ENCODE peak calls at places on chromosomes 16 and 17, in six cellular contexts. One of them, this sample, is unnamed.

GRCh38 chr17:82458885-82459424 is 414 bp downstream of the NARF start:
- DNase-seq in aorta: peak; percentile 82
- DNase-seq in PC-9: peak; percentile 22
- DNase-seq in cardiac muscle cell: peak; percentile 31
- DNase-seq in left ventricle myocardium inferior: no peak
- DNase-seq in psoas muscle: no peak
- DNase-seq in this sample: no peak

GRCh38 chr17:81483085-81483861 is 29.3 kb downstream of the ACTG1 start:
- DNase-seq in aorta: no peak
- DNase-seq in PC-9: no peak
- DNase-seq in cardiac muscle cell: peak; percentile 49
- DNase-seq in left ventricle myocardium inferior: peak; percentile 64
- DNase-seq in psoas muscle: peak; percentile 62
- DNase-seq in this sample: no peak

GRCh38 chr16:57412584-57412983 is 8.0 kb downstream of the CCL17 start:
- DNase-seq in aorta: no peak
- DNase-seq in PC-9: no peak
- DNase-seq in cardiac muscle cell: no peak
- DNase-seq in left ventricle myocardium inferior: no peak
- DNase-seq in psoas muscle: no peak
- DNase-seq in this sample: no peak

GRCh38 chr16:27254262-27254811 is 14.2 kb downstream of the NSMCE1 start:
- DNase-seq in aorta: no peak
- DNase-seq in PC-9: no peak
- DNase-seq in cardiac muscle cell: no peak
- DNase-seq in left ventricle myocardium inferior: no peak
- DNase-seq in psoas muscle: no peak
- DNase-seq in this sample: no peak

GRCh38 chr17:82876149-82876548 is 36.3 kb upstream of the ZNF750 start:
- DNase-seq in aorta: peak; percentile 70
- DNase-seq in PC-9: peak; percentile 64
- DNase-seq in cardiac muscle cell: peak; percentile 5
- DNase-seq in left ventricle myocardium inferior: no peak
- DNase-seq in psoas muscle: peak; percentile 49
- DNase-seq in this sample: peak; percentile 96

GRCh38 chr16:66437391-66437945 is 10.4 kb downstream of the BEAN1 start:
- DNase-seq in aorta: peak; percentile 7
- DNase-seq in PC-9: no peak
- DNase-seq in cardiac muscle cell: no peak
- DNase-seq in left ventricle myocardium inferior: no peak
- DNase-seq in psoas muscle: no peak
- DNase-seq in this sample: no peak

GRCh38 chr17:76538941-76539340 is 903 bp upstream of the PRCD start:
- DNase-seq in aorta: no peak
- DNase-seq in PC-9: no peak
- DNase-seq in cardiac muscle cell: no peak
- DNase-seq in left ventricle myocardium inferior: peak; percentile 9
- DNase-seq in psoas muscle: no peak
- DNase-seq in this sample: no peak

GRCh38 chr17:41647940-41648410 is 23.6 kb upstream of the KRT17 start:
- DNase-seq in aorta: peak; percentile 97
- DNase-seq in PC-9: peak; percentile 86
- DNase-seq in cardiac muscle cell: peak; percentile 71
- DNase-seq in left ventricle myocardium inferior: peak; percentile 89
- DNase-seq in psoas muscle: peak; percentile 88
- DNase-seq in this sample: no peak

GRCh38 chr17:40499551-40500189 is 1.8 kb downstream of the TNS4 start:
- DNase-seq in aorta: peak; percentile 95
- DNase-seq in PC-9: peak; percentile 83
- DNase-seq in cardiac muscle cell: peak; percentile 90
- DNase-seq in left ventricle myocardium inferior: peak; percentile 89
- DNase-seq in psoas muscle: peak; percentile 87
- DNase-seq in this sample: no peak

GRCh38 chr16:25009822-25010221 is 5.3 kb downstream of the ARHGAP17 start:
- DNase-seq in aorta: no peak
- DNase-seq in PC-9: no peak
- DNase-seq in cardiac muscle cell: peak; percentile 48
- DNase-seq in left ventricle myocardium inferior: peak; percentile 50
- DNase-seq in psoas muscle: no peak
- DNase-seq in this sample: no peak

GRCh38 chr17:57480438-57481196 is 224.3 kb downstream of the MSI2 start:
- DNase-seq in aorta: no peak
- DNase-seq in PC-9: peak; percentile 7
- DNase-seq in cardiac muscle cell: peak; percentile 62
- DNase-seq in left ventricle myocardium inferior: no peak
- DNase-seq in psoas muscle: no peak
- DNase-seq in this sample: peak; percentile 56

DNA sequence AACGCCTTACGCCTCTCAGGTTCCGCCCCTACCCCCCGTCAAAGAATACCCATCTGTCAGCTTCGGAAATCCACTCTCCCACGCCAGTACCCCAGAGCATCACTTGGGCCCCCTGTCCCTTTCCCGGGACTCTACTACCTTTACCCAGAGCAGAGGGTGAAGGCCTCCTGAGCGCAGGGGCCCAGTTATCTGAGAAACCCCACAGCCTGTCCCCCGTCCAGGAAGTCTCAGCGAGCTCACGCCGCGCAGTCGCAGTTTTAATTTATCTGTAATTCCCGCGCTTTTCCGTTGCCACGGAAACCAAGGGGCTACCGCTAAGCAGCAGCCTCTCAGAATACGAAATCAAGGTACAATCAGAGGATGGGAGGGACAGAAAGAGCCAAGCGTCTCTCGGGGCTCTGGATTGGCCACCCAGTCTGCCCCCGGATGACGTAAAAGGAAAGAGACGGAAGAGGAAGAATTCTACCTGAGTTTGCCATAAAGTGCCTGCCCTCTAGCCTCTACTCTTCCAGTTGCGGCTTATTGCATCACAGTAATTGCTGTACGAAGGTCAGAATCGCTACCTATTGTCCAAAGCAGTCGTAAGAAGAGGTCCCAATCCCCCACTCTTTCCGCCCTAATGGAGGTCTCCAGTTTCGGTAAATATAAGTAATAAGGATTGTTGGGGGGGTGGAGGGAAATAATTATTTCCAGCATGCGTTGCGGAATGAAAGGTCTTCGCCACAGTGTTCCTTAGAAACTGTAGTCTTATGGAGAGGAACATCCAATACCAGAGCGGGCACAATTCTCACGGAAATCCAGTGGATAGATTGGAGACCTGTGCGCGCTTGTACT is at the start of gene BRCA1:
- DNase-seq in aorta: peak; percentile 94
- DNase-seq in PC-9: peak; percentile 91
- DNase-seq in cardiac muscle cell: peak; percentile 99
- DNase-seq in left ventricle myocardium inferior: peak; percentile 85
- DNase-seq in psoas muscle: peak; percentile 86
- DNase-seq in this sample: peak; percentile 97
- H3K27ac ChIP-seq in aorta: no peak within 1 kb of the TSS
- H3K27ac ChIP-seq in PC-9: peak within 1 kb of the TSS; percentile 98
- H3K27ac ChIP-seq in cardiac muscle cell: peak within 1 kb of the TSS; percentile 42
- H3K27ac ChIP-seq in left ventricle myocardium inferior: peak within 1 kb of the TSS; percentile 80
- H3K27ac ChIP-seq in psoas muscle: peak within 1 kb of the TSS; percentile 79
- H3K27ac ChIP-seq in this sample: peak within 1 kb of the TSS; percentile 90

GRCh38 chr16:8845699-8846298 is 23.0 kb downstream of the CARHSP1 start:
- DNase-seq in aorta: no peak
- DNase-seq in PC-9: no peak
- DNase-seq in cardiac muscle cell: no peak
- DNase-seq in left ventricle myocardium inferior: no peak
- DNase-seq in psoas muscle: no peak
- DNase-seq in this sample: no peak
- H3K27ac ChIP-seq in aorta: no peak overlapping the region
- H3K27ac ChIP-seq in PC-9: no peak overlapping the region
- H3K27ac ChIP-seq in cardiac muscle cell: no peak overlapping the region
- H3K27ac ChIP-seq in left ventricle myocardium inferior: peak overlapping the region; percentile 48
- H3K27ac ChIP-seq in psoas muscle: no peak overlapping the region
- H3K27ac ChIP-seq in this sample: no peak overlapping the region

GRCh38 chr17:4722678-4723240 is 8.5 kb upstream of the MED11 start:
- DNase-seq in aorta: no peak
- DNase-seq in PC-9: no peak
- DNase-seq in cardiac muscle cell: no peak
- DNase-seq in left ventricle myocardium inferior: no peak
- DNase-seq in psoas muscle: no peak
- DNase-seq in this sample: no peak
- H3K27ac ChIP-seq in aorta: no peak overlapping the region
- H3K27ac ChIP-seq in PC-9: no peak overlapping the region
- H3K27ac ChIP-seq in cardiac muscle cell: no peak overlapping the region
- H3K27ac ChIP-seq in left ventricle myocardium inferior: peak overlapping the region; percentile 80
- H3K27ac ChIP-seq in psoas muscle: no peak overlapping the region
- H3K27ac ChIP-seq in this sample: no peak overlapping the region

GRCh38 chr17:4130715-4131114 is 12.1 kb downstream of the ZZEF1 start:
- DNase-seq in aorta: no peak
- DNase-seq in PC-9: no peak
- DNase-seq in cardiac muscle cell: no peak
- DNase-seq in left ventricle myocardium inferior: no peak
- DNase-seq in psoas muscle: no peak
- DNase-seq in this sample: no peak
- H3K27ac ChIP-seq in aorta: no peak overlapping the region
- H3K27ac ChIP-seq in PC-9: no peak overlapping the region
- H3K27ac ChIP-seq in cardiac muscle cell: no peak overlapping the region
- H3K27ac ChIP-seq in left ventricle myocardium inferior: peak overlapping the region; percentile 36
- H3K27ac ChIP-seq in psoas muscle: peak overlapping the region; percentile 46
- H3K27ac ChIP-seq in this sample: no peak overlapping the region

DNA sequence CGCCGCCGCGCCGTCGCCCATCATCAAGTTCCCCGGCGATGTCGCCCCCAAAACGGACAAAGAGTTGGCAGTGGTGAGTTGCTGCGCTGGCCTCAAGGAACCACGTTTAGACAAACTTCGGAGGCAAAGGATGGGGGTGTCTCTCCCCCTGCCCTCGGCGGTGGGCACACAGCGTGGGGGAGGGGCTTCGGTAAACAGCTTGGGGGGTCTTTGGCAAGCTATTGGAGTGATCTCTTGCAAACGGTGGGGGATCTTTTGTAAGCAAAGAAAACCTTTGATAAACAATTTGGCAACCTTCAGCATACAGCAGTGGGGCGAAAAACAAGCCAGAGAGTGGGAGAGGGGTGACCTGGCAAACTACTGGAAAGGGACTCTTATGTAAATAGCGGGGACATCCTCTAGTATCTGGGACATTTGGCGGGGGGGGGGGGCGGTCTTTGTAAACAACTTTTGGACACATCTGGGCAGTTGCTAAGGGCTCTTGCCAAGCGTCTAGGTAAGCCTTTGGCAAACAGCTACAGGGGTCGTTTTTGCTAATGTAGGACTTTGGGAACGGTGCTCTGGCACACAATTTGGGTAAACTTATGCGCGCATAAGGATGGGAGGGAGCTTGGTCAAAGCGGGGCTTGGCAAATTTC is 681 bp downstream of the MMP2 start:
- DNase-seq in aorta: no peak
- DNase-seq in PC-9: no peak
- DNase-seq in cardiac muscle cell: peak; percentile 28
- DNase-seq in left ventricle myocardium inferior: no peak
- DNase-seq in psoas muscle: no peak
- DNase-seq in this sample: no peak
- H3K27ac ChIP-seq in aorta: no peak overlapping the region
- H3K27ac ChIP-seq in PC-9: no peak overlapping the region
- H3K27ac ChIP-seq in cardiac muscle cell: no peak overlapping the region
- H3K27ac ChIP-seq in left ventricle myocardium inferior: peak overlapping the region; percentile 91
- H3K27ac ChIP-seq in psoas muscle: peak overlapping the region; percentile 55
- H3K27ac ChIP-seq in this sample: no peak overlapping the region

GRCh38 chr16:29996773-29997250 is 771 bp downstream of the INO80E start:
- DNase-seq in aorta: no peak
- DNase-seq in PC-9: no peak
- DNase-seq in cardiac muscle cell: peak; percentile 8
- DNase-seq in left ventricle myocardium inferior: no peak
- DNase-seq in psoas muscle: no peak
- DNase-seq in this sample: no peak
- H3K27ac ChIP-seq in aorta: no peak overlapping the region
- H3K27ac ChIP-seq in PC-9: no peak overlapping the region
- H3K27ac ChIP-seq in cardiac muscle cell: no peak overlapping the region
- H3K27ac ChIP-seq in left ventricle myocardium inferior: peak overlapping the region; percentile 99
- H3K27ac ChIP-seq in psoas muscle: peak overlapping the region; percentile 99
- H3K27ac ChIP-seq in this sample: no peak overlapping the region

DNA sequence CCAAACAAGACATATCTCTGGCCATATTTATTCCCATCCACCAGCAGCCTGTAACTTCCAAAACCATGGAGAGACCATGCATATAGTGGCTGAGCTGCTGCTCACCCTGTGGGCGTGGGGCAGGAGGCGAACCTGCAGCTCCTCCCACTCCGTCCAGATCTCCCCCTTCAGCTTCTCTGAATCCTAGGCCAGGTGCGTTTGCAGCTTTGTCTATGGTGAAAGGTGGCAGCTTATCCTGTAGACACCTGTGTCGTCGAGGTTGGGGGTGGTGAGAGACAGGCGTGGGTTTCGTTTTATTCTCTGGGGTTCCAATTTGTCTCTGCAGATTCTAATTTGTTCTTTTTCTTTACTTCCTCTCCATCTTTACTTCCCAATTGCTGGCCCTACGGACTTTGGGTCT is 9.7 kb upstream of the ANKS4B start:
- DNase-seq in aorta: no peak
- DNase-seq in PC-9: no peak
- DNase-seq in cardiac muscle cell: no peak
- DNase-seq in left ventricle myocardium inferior: no peak
- DNase-seq in psoas muscle: no peak
- DNase-seq in this sample: no peak
- H3K27ac ChIP-seq in aorta: no peak overlapping the region
- H3K27ac ChIP-seq in PC-9: no peak overlapping the region
- H3K27ac ChIP-seq in cardiac muscle cell: no peak overlapping the region
- H3K27ac ChIP-seq in left ventricle myocardium inferior: no peak overlapping the region
- H3K27ac ChIP-seq in psoas muscle: no peak overlapping the region
- H3K27ac ChIP-seq in this sample: no peak overlapping the region

GRCh38 chr17:64016248-64016784 is 4.1 kb downstream of the ICAM2 start:
- DNase-seq in aorta: no peak
- DNase-seq in PC-9: no peak
- DNase-seq in cardiac muscle cell: no peak
- DNase-seq in left ventricle myocardium inferior: no peak
- DNase-seq in psoas muscle: no peak
- DNase-seq in this sample: no peak
- H3K27ac ChIP-seq in aorta: no peak overlapping the region
- H3K27ac ChIP-seq in PC-9: no peak overlapping the region
- H3K27ac ChIP-seq in cardiac muscle cell: no peak overlapping the region
- H3K27ac ChIP-seq in left ventricle myocardium inferior: peak overlapping the region; percentile 92
- H3K27ac ChIP-seq in psoas muscle: peak overlapping the region; percentile 27
- H3K27ac ChIP-seq in this sample: no peak overlapping the region